ENCODE peak calls at places on chromosomes 5 and 9, in five cellular contexts. One of them, this sample, is unnamed.
A peak's percentile ranks its signal among the peaks of the same experiment; 100 is the strongest.

GRCh38 chr9:125447202-125447802 is 185.7 kb downstream of the GAPVD1 start:
- DNase-seq in NCI-H1694 treated with DMSO at 0.1 percent for 48 hours: no peak
- DNase-seq in NCI-H524: no peak
- DNase-seq in NCI-H1092 treated with DMSO at 0.1 percent for 48 hours: no peak
- DNase-seq in B cell: no peak
- DNase-seq in this sample: no peak

GRCh38 chr5:13932561-13932960 is 11.9 kb downstream of the DNAH5 start:
- DNase-seq in NCI-H1694 treated with DMSO at 0.1 percent for 48 hours: no peak
- DNase-seq in NCI-H524: no peak
- DNase-seq in NCI-H1092 treated with DMSO at 0.1 percent for 48 hours: no peak
- DNase-seq in B cell: no peak
- DNase-seq in this sample: no peak

GRCh38 chr5:165157209-165157608 is 1651.8 kb downstream of the MAT2B start:
- DNase-seq in NCI-H1694 treated with DMSO at 0.1 percent for 48 hours: no peak
- DNase-seq in NCI-H524: no peak
- DNase-seq in NCI-H1092 treated with DMSO at 0.1 percent for 48 hours: no peak
- DNase-seq in B cell: no peak
- DNase-seq in this sample: no peak

GRCh38 chr5:167982-168660 is 23.2 kb upstream of the LRRC14B start:
- DNase-seq in NCI-H1694 treated with DMSO at 0.1 percent for 48 hours: no peak
- DNase-seq in NCI-H524: no peak
- DNase-seq in NCI-H1092 treated with DMSO at 0.1 percent for 48 hours: no peak
- DNase-seq in B cell: no peak
- DNase-seq in this sample: no peak

GRCh38 chr5:53243403-53243802 is 133.8 kb upstream of the MOCS2 start:
- DNase-seq in NCI-H1694 treated with DMSO at 0.1 percent for 48 hours: no peak
- DNase-seq in NCI-H524: no peak
- DNase-seq in NCI-H1092 treated with DMSO at 0.1 percent for 48 hours: no peak
- DNase-seq in B cell: no peak
- DNase-seq in this sample: no peak

GRCh38 chr5:56314536-56314935 is 81.4 kb upstream of the ANKRD55 start:
- DNase-seq in NCI-H1694 treated with DMSO at 0.1 percent for 48 hours: no peak
- DNase-seq in NCI-H524: no peak
- DNase-seq in NCI-H1092 treated with DMSO at 0.1 percent for 48 hours: no peak
- DNase-seq in B cell: no peak
- DNase-seq in this sample: no peak

GRCh38 chr5:123719004-123719403 is 207.0 kb downstream of the CSNK1G3 start:
- DNase-seq in NCI-H1694 treated with DMSO at 0.1 percent for 48 hours: no peak
- DNase-seq in NCI-H524: no peak
- DNase-seq in NCI-H1092 treated with DMSO at 0.1 percent for 48 hours: no peak
- DNase-seq in B cell: no peak
- DNase-seq in this sample: no peak

GRCh38 chr9:110065527-110065926 is 142.4 kb downstream of the C9orf152 start:
- DNase-seq in NCI-H1694 treated with DMSO at 0.1 percent for 48 hours: no peak
- DNase-seq in NCI-H524: no peak
- DNase-seq in NCI-H1092 treated with DMSO at 0.1 percent for 48 hours: no peak
- DNase-seq in B cell: no peak
- DNase-seq in this sample: no peak

GRCh38 chr5:81785311-81785710 is 34.4 kb upstream of the SSBP2 start:
- DNase-seq in NCI-H1694 treated with DMSO at 0.1 percent for 48 hours: no peak
- DNase-seq in NCI-H524: no peak
- DNase-seq in NCI-H1092 treated with DMSO at 0.1 percent for 48 hours: no peak
- DNase-seq in B cell: no peak
- DNase-seq in this sample: no peak

GRCh38 chr5:117624226-117624625 is 1049.6 kb upstream of the SEMA6A start:
- DNase-seq in NCI-H1694 treated with DMSO at 0.1 percent for 48 hours: no peak
- DNase-seq in NCI-H524: no peak
- DNase-seq in NCI-H1092 treated with DMSO at 0.1 percent for 48 hours: no peak
- DNase-seq in B cell: no peak
- DNase-seq in this sample: no peak

GRCh38 chr9:109317311-109317978 is 3.4 kb downstream of the EPB41L4B start:
- DNase-seq in NCI-H1694 treated with DMSO at 0.1 percent for 48 hours: no peak
- DNase-seq in NCI-H524: peak; percentile 54
- DNase-seq in NCI-H1092 treated with DMSO at 0.1 percent for 48 hours: peak; percentile 95
- DNase-seq in B cell: no peak
- DNase-seq in this sample: no peak

GRCh38 chr5:119578937-119579336 is 50.4 kb upstream of the FAM170A start:
- DNase-seq in NCI-H1694 treated with DMSO at 0.1 percent for 48 hours: peak; percentile 32
- DNase-seq in NCI-H524: peak; percentile 27
- DNase-seq in NCI-H1092 treated with DMSO at 0.1 percent for 48 hours: no peak
- DNase-seq in B cell: no peak
- DNase-seq in this sample: no peak

GRCh38 chr5:1510631-1511030 is 13.1 kb downstream of the LPCAT1 start:
- DNase-seq in NCI-H1694 treated with DMSO at 0.1 percent for 48 hours: no peak
- DNase-seq in NCI-H524: no peak
- DNase-seq in NCI-H1092 treated with DMSO at 0.1 percent for 48 hours: no peak
- DNase-seq in B cell: peak; percentile 29
- DNase-seq in this sample: peak; percentile 8

GRCh38 chr5:80860934-80861613 is 99.1 kb upstream of the RASGRF2 start:
- DNase-seq in NCI-H1694 treated with DMSO at 0.1 percent for 48 hours: no peak
- DNase-seq in NCI-H524: no peak
- DNase-seq in NCI-H1092 treated with DMSO at 0.1 percent for 48 hours: no peak
- DNase-seq in B cell: no peak
- DNase-seq in this sample: no peak

GRCh38 chr9:116080561-116080960 is 73.0 kb upstream of the PAPPA start:
- DNase-seq in NCI-H1694 treated with DMSO at 0.1 percent for 48 hours: no peak
- DNase-seq in NCI-H524: no peak
- DNase-seq in NCI-H1092 treated with DMSO at 0.1 percent for 48 hours: no peak
- DNase-seq in B cell: no peak
- DNase-seq in this sample: no peak

GRCh38 chr9:84589514-84589913 is 80.0 kb upstream of the NTRK2 start:
- DNase-seq in NCI-H1694 treated with DMSO at 0.1 percent for 48 hours: no peak
- DNase-seq in NCI-H524: no peak
- DNase-seq in NCI-H1092 treated with DMSO at 0.1 percent for 48 hours: no peak
- DNase-seq in B cell: no peak
- DNase-seq in this sample: no peak

GRCh38 chr5:59450245-59450644 is 443.3 kb downstream of the PDE4D start:
- DNase-seq in NCI-H1694 treated with DMSO at 0.1 percent for 48 hours: no peak
- DNase-seq in NCI-H524: no peak
- DNase-seq in NCI-H1092 treated with DMSO at 0.1 percent for 48 hours: no peak
- DNase-seq in B cell: no peak
- DNase-seq in this sample: no peak

GRCh38 chr5:137572042-137572695 is 73.0 kb upstream of the SPOCK1 start:
- DNase-seq in NCI-H1694 treated with DMSO at 0.1 percent for 48 hours: no peak
- DNase-seq in NCI-H524: no peak
- DNase-seq in NCI-H1092 treated with DMSO at 0.1 percent for 48 hours: no peak
- DNase-seq in B cell: no peak
- DNase-seq in this sample: no peak

GRCh38 chr5:173781826-173782670 is 106.1 kb upstream of the CPEB4 start:
- DNase-seq in NCI-H1694 treated with DMSO at 0.1 percent for 48 hours: peak; percentile 31
- DNase-seq in NCI-H524: no peak
- DNase-seq in NCI-H1092 treated with DMSO at 0.1 percent for 48 hours: no peak
- DNase-seq in B cell: peak; percentile 85
- DNase-seq in this sample: no peak

This sample was measured in GM12891.